ENCODE peak calls at places on chromosomes 1 and 21, in five cellular contexts. A is activated CD8-positive, alpha-beta T cell treated with anti-CD3 and anti-CD28 coated beads for 36 hours; F is ovary; Y is AG04449; W is mesothelial cell of epicardium. R is an unnamed sample.
A peak's percentile ranks its signal among the peaks of the same experiment; 100 is the strongest.

GRCh38 chr1:216750031-216750627 is 26.9 kb upstream of the ESRRG start:
- DNase-seq in A (no peak), F (peak; percentile 15), Y (peak; percentile 5), W (no peak), R (no peak)

GRCh38 chr1:48750089-48750488 is 26.6 kb downstream of the BEND5 start:
- DNase-seq in A (no peak), F (no peak), Y (no peak), W (no peak), R (peak; percentile 16)

GRCh38 chr1:100240013-100240412 is 9.6 kb downstream of the DBT start:
- DNase-seq in A (no peak), F (no peak), Y (no peak), W (no peak), R (no peak)

GRCh38 chr1:81867235-81867634 is 66.5 kb downstream of the ADGRL2 start:
- DNase-seq in A (no peak), F (no peak), Y (no peak), W (no peak), R (no peak)

GRCh38 chr1:99965646-99966375 is 4.0 kb upstream of the SLC35A3 start:
- DNase-seq in A (no peak), F (no peak), Y (no peak), W (no peak), R (no peak)

GRCh38 chr1:33383974-33384767 is 46.7 kb downstream of the PHC2 start:
- DNase-seq in A (no peak), F (peak; percentile 45), Y (peak; percentile 51), W (no peak), R (no peak)

GRCh38 chr1:80776286-80776685 is 1024.4 kb upstream of the ADGRL2 start:
- DNase-seq in A (no peak), F (no peak), Y (no peak), W (no peak), R (no peak)

GRCh38 chr21:28068455-28069358 is 924.0 kb downstream of the LTN1 start:
- DNase-seq in A (no peak), F (no peak), Y (no peak), W (no peak), R (no peak)

GRCh38 chr1:193077991-193078390 is 18.6 kb downstream of the RO60 start:
- DNase-seq in A (no peak), F (no peak), Y (no peak), W (no peak), R (no peak)

GRCh38 chr1:199152676-199153075 is 513.8 kb downstream of the PTPRC start:
- DNase-seq in A (no peak), F (no peak), Y (no peak), W (no peak), R (no peak)
- TF ChIP-seq CTCF in A (no peak), F (no peak), Y (no peak), W (no peak), R (no peak)

GRCh38 chr1:84823991-84824390 is 69.0 kb downstream of the LPAR3 start:
- DNase-seq in A (no peak), F (no peak), Y (no peak), W (no peak), R (no peak)

GRCh38 chr1:84830136-84830535 is 62.9 kb downstream of the LPAR3 start:
- DNase-seq in A (no peak), F (no peak), Y (no peak), W (no peak), R (no peak)

GRCh38 chr1:84827566-84827965 is 65.4 kb downstream of the LPAR3 start:
- DNase-seq in A (no peak), F (no peak), Y (no peak), W (no peak), R (no peak)

GRCh38 chr1:84827976-84828375 is 65.0 kb downstream of the LPAR3 start:
- DNase-seq in A (no peak), F (no peak), Y (no peak), W (no peak), R (no peak)

DNA sequence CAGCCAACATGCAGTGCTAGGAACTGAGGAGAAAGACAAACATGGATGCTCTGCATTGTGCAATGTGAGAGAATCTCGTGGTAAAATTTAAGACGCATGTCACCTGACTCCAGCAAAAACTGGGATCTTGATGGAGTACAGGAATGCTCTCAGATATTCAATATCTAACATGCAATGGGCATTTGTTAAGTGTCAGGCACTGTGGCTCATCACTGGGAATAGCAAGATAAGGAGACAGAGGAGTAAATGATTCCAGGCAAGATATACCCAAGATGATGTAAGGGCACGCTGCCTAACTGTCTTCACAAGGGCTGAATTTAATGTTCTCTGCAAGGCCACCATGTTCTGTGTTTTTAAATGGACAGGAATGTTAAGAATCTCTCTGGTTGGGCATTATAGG is 67.8 kb downstream of the LPAR3 start:
- DNase-seq in A (no peak), F (no peak), Y (no peak), W (no peak), R (no peak)
- TF ChIP-seq CTCF in A (no peak), F (no peak), Y (no peak), W (no peak), R (no peak)

DNA sequence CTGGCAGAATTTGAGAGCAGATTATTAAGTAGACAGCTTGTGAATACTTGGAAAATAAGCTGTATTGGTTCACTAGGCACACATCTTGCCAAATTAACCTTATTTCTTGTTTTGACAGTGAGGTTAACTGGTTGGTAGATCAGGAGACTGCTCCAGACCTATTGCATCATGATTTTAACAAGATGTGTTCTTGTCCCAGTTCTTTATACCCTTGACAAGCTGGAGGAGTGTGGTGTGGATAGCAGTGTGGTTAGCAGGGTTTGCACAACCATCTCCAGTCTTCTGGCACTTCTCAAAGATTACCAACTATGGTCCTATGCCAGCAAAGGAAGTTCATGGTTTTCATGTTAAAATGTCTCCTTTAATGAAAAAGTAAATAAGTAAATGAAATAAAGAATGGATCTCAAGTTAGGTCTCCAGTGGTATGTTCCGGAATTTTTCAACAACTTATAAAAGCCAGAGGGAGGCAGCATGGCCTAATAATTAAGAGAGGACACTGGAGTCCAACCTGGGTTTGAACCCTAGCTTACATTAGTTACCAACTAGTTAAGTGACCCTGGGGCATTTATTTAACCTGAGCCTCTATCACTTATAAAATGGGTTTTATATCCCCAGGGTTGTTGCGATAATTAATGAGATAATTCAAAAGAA is 34.1 kb downstream of the DDX20 start:
- DNase-seq in A (no peak), F (no peak), Y (no peak), W (no peak), R (no peak)
- TF ChIP-seq CTCF in A (no peak), F (no peak), Y (no peak), W (no peak), R (no peak)

GRCh38 chr1:225746361-225747179 is 31.1 kb upstream of the SRP9 start:
- DNase-seq in A (no peak), F (peak; percentile 85), Y (no peak), W (no peak), R (no peak)
- TF ChIP-seq CTCF in A (no peak), F (peak; percentile 15), Y (peak; percentile 11), W (no peak), R (no peak)

DNA sequence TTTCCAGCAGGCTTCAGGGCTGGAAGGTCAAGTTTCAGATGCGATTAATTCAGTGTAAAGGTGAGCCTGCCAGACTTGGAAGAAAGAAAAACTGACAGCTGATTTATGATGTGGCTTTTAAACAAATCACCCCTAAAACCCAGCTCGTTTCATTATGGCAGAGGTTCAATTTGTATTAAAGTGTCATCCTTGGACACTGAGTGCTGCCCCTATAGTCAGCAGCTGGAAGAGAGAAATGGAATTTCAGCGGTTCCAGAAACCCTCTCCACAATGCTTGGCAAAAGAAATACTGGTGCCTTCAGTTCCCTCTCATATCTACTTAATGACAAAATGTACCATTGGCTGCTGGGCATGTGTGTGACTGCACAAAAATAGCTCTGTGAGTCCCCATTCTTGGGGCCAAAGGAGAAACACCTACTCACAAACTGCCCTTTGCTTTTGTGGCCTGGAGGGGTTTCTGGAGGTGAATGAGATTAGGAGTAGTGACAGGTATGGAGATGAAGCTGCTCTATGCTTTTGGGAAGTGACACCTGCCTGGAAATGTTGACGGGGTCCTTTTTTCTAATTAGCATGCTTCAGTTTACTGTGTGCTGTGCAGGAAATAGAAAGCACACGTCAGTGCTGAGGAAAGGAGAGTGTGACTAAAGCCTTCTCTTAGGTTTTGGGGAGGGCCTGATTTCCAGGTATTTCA is 95.1 kb upstream of the TSPAN2 start:
- DNase-seq in A (peak; percentile 35), F (no peak), Y (no peak), W (no peak), R (no peak)
- TF ChIP-seq CTCF in A (no peak), F (no peak), Y (no peak), W (no peak), R (no peak)

GRCh38 chr1:23664837-23665795 is 26.5 kb upstream of the RPL11 start:
- DNase-seq in A (peak; percentile 54), F (no peak), Y (no peak), W (no peak), R (peak; percentile 45)
- TF ChIP-seq CTCF in A (peak; percentile 63), F (no peak), Y (peak; percentile 1), W (peak; percentile 66), R (peak; percentile 12)

DNA sequence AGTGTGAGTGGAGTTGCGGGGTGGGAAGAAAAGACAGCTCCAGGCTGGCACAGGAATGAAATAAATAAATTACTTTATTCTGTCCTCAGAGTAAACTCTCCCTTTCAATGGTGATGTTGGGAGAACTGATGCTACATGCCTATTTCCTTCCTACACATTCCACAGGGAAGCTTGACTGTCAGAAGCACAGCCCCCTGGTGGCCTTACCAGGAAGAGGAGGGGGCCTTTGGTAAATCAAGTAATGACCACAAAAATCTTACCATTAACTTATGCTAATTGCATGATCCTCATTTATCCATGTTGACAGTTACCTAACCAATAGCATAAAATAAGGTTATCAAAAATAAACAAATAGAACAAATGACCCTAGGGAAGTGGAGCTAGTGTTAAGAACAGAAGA is 605.0 kb upstream of the PKN2 start:
- DNase-seq in A (no peak), F (no peak), Y (no peak), W (no peak), R (no peak)
- TF ChIP-seq CTCF in A (no peak), F (no peak), Y (peak; percentile 34), W (peak; percentile 54), R (no peak)

GRCh38 chr1:117565745-117566455 is 39.9 kb upstream of the TENT5C start:
- DNase-seq in A (no peak), F (no peak), Y (no peak), W (no peak), R (no peak)

GRCh38 chr1:117568999-117569398 is 36.8 kb upstream of the TENT5C start:
- DNase-seq in A (no peak), F (no peak), Y (no peak), W (no peak), R (no peak)

GRCh38 chr1:117566556-117566955 is 39.3 kb upstream of the TENT5C start:
- DNase-seq in A (no peak), F (no peak), Y (no peak), W (no peak), R (no peak)

GRCh38 chr1:117567976-117568375 is 37.9 kb upstream of the TENT5C start:
- DNase-seq in A (no peak), F (no peak), Y (no peak), W (no peak), R (no peak)

GRCh38 chr1:117567435-117567834 is 38.4 kb upstream of the TENT5C start:
- DNase-seq in A (no peak), F (no peak), Y (no peak), W (no peak), R (no peak)
- TF ChIP-seq CTCF in A (no peak), F (no peak), Y (no peak), W (no peak), R (no peak)